ENCODE peak calls at places on chromosomes 2 and 18, in four cellular contexts. F is K562, O is Panc1, L is HepG2. E is an unnamed sample.

GRCh38 chr2:209936106-209936663 is 66.3 kb upstream of the RPE start:
- DNase-seq in F (no peak), O (no peak), L (no peak), E (no peak)

GRCh38 chr2:68946117-68946516 is 6.6 kb downstream of the GKN2 start:
- DNase-seq in F (no peak), L (no peak), O (no peak), E (no peak)

GRCh38 chr2:127611076-127611925 is 34.7 kb upstream of the GPR17 start:
- DNase-seq in L (no peak), F (no peak), O (no peak), E (no peak)

GRCh38 chr18:22238681-22239080 is 69.3 kb downstream of the GATA6 start:
- DNase-seq in F (no peak), L (no peak), O (no peak), E (no peak)

GRCh38 chr2:18445412-18446320 is 114.8 kb downstream of the RDH14 start:
- DNase-seq in O (no peak), F (no peak), L (no peak), E (no peak)

GRCh38 chr2:51103205-51103604 is 71.3 kb upstream of the NRXN1 start:
- DNase-seq in F (no peak), L (peak; percentile 49), O (no peak), E (peak; percentile 4)

GRCh38 chr2:163774862-163775261 is 39.1 kb upstream of the FIGN start:
- DNase-seq in O (no peak), F (no peak), L (no peak), E (peak; percentile 19)

GRCh38 chr18:46341989-46342525 is 237.9 kb downstream of the HAUS1 start:
- DNase-seq in O (no peak), L (no peak), F (no peak), E (no peak)

GRCh38 chr2:120395686-120396518 is 50.0 kb downstream of the INHBB start:
- DNase-seq in L (peak; percentile 44), O (no peak), F (no peak), E (no peak)

GRCh38 chr2:130966149-130967019 is 126.9 kb downstream of the FAM168B start:
- DNase-seq in F (no peak), O (no peak), L (no peak), E (no peak)

GRCh38 chr18:2538844-2539243 is 32.5 kb downstream of the METTL4 start:
- DNase-seq in O (no peak), F (no peak), L (no peak), E (no peak)

GRCh38 chr2:229578052-229578846 is 136.1 kb downstream of the DNER start:
- DNase-seq in F (no peak), O (no peak), L (no peak), E (no peak)

GRCh38 chr18:57801379-57802165 is 1.5 kb downstream of the ATP8B1 start:
- DNase-seq in O (no peak), F (no peak), L (no peak), E (no peak)

GRCh38 chr2:228446732-228447131 is 265.2 kb upstream of the SPHKAP start:
- DNase-seq in F (no peak), O (no peak), L (no peak), E (no peak)

GRCh38 chr18:78156466-78156865 is 823.2 kb upstream of the SALL3 start:
- DNase-seq in L (no peak), F (no peak), O (no peak), E (no peak)

GRCh38 chr2:44189104-44189503 is 20.4 kb downstream of the PPM1B start:
- DNase-seq in O (no peak), F (no peak), L (no peak), E (no peak)

GRCh38 chr18:11320981-11321380 is 171.6 kb upstream of the PIEZO2 start:
- DNase-seq in O (no peak), L (no peak), F (no peak), E (no peak)

GRCh38 chr2:205002390-205002789 is 457.1 kb downstream of the PARD3B start:
- DNase-seq in O (no peak), F (no peak), L (no peak), E (no peak)

GRCh38 chr2:205001306-205001966 is 456.2 kb downstream of the PARD3B start:
- DNase-seq in L (no peak), O (no peak), F (no peak), E (no peak)

DNA sequence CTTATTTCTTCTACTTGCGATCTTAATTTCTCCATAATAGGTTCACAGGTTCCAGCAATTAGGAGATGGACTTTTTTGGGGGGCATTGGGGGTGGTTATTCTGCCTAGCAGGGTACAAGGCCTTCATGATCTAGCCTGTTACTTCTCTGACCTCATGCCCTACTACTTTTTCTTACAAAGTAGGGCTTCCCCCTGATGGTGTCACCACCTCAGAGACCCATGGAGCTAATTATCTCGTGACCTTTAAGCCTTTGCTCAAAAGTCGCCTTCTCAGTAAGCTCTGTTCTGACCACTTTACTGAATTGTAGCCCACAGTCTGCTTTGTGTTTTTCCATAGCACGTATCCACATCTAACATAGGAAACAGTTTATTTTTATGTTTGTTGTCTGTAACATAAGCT is 458.0 kb downstream of the PARD3B start:
- DNase-seq in F (no peak), L (no peak), O (no peak), E (no peak)
- TF ChIP-seq TCF7L2 in F (no peak), L (no peak), O (no peak), E (no peak)

GRCh38 chr2:39095624-39096023 is 25.2 kb downstream of the SOS1 start:
- DNase-seq in F (no peak), L (no peak), O (no peak), E (no peak)

GRCh38 chr2:39093208-39093898 is 27.5 kb downstream of the SOS1 start:
- DNase-seq in F (peak; percentile 17), L (no peak), O (no peak), E (no peak)

GRCh38 chr2:39091535-39091934 is 29.3 kb downstream of the SOS1 start:
- DNase-seq in O (no peak), L (no peak), F (no peak), E (no peak)

GRCh38 chr2:39091063-39091462 is 29.8 kb downstream of the SOS1 start:
- DNase-seq in L (no peak), O (no peak), F (no peak), E (no peak)

GRCh38 chr2:39094717-39095363 is 26.0 kb downstream of the SOS1 start:
- DNase-seq in L (no peak), O (no peak), F (no peak), E (no peak)
- TF ChIP-seq TCF7L2 in L (no peak), O (no peak), F (no peak), E (no peak)

DNA sequence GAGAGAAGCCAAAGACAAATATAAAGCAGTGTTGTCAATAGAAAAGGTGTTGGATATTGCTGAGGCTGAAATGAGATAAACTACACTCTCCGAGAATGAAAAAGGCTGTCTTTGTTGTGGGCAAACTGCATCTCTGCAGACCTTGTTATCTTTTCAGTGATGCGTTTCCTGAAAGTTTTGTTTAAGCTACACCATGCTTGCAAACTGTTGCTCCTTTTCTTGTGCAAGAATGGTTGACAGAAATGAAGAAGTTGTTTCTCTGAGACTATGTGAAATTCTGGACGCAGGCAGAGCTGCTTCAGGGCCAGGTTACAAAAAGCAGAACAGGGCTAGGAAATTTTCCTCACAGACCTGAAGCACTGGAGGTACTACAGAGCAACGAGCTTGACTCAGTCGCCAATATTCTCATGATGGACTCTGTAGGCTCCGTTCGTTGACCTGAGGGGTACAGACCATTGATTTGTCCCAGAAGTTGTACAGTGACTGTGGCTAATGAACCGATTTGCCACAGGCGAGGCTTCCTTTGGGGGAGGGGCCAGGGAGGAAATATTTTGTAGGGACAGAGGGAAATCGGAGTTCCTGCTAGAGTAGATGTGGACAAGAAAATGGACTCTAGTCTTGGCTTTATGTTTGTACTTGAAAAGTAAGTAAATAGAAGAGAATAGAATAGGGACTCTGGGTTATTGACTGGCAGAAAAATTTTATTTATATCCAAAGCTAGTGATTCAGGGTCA is 3.5 kb upstream of the ATL2 start:
- DNase-seq in O (no peak), L (peak; percentile 42), F (no peak), E (no peak)
- TF ChIP-seq TCF7L2 in O (no peak), L (no peak), F (no peak), E (no peak)

DNA sequence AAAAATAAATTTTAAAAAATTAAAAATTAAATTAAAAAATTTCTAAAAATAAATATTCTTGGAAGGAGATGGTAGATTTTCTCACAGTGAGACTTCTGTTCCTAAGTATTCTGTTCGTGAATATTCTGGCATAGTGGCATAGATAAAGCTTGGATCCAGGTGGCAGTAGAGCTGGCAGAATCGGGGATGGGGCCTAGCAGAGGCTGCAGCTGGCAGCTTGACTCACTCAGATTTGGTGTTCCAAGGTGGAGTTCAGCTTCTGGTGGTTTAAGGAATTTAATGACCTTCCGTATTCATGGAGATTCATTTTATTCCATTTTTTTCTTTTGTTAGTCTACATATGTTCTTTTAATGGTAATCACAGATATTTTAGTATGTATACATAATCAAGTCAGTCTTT is 19.9 kb downstream of the ARMC9 start:
- DNase-seq in L (no peak), O (no peak), F (no peak), E (no peak)
- TF ChIP-seq TCF7L2 in L (no peak), O (no peak), F (no peak), E (no peak)

GRCh38 chr18:49778826-49779465 is 34.4 kb downstream of the ACAA2 start:
- DNase-seq in F (no peak), O (no peak), L (no peak), E (no peak)
- TF ChIP-seq TCF7L2 in F (no peak), O (no peak), L (no peak), E (no peak)